ENCODE peak calls at places on chromosomes 3 and 15, in ten cellular contexts. Z is aorta; I is iris pigment epithelial cell; Y is bronchial epithelial cell; J is left colon; N is stimulated activated CD4-positive, alpha-beta T cell treated with anti-CD3 and anti-CD28 coated beads, Interleukin-4, amount 100 ng/mL, for 48 hours; G is activated CD4-positive, alpha-beta T cell treated with anti-CD3 and anti-CD28 coated beads for 4 hours; V is NCI-H2171 treated with DMSO at 0.1 percent for 48 hours; A is D341Med; P is DND-41. U is an unnamed sample.

GRCh38 chr15:41417418-41417811 is 520 bp downstream of the RTF1 start:
- DNase-seq in G (peak), Z (no peak), J (peak), N (peak), V (no peak), Y (no peak), A (peak), P (no peak), I (peak), U (no peak)

GRCh38 chr15:43081283-43081682 is 24.6 kb downstream of the UBR1 start:
- DNase-seq in J (no peak), P (no peak), V (no peak), N (no peak), Y (no peak), I (no peak), A (no peak), Z (no peak), G (no peak), U (no peak)

GRCh38 chr3:4396006-4396405 is 71.1 kb downstream of the SUMF1 start:
- DNase-seq in P (no peak), Z (no peak), J (no peak), G (no peak), V (no peak), A (no peak), I (no peak), Y (no peak), N (no peak), U (no peak)

GRCh38 chr3:113697192-113698090 is 999 bp upstream of the USF3 start:
- DNase-seq in N (no peak), P (peak), V (peak), Z (peak), Y (peak), G (peak), I (peak), J (peak), A (peak), U (no peak)

GRCh38 chr15:58980351-58980939 is 7.0 kb upstream of the RNF111 start:
- DNase-seq in A (no peak), I (peak), J (no peak), G (no peak), V (peak), Z (no peak), P (no peak), Y (peak), N (no peak), U (peak)

GRCh38 chr15:69652906-69653305 is 200.3 kb downstream of the RPLP1 start:
- DNase-seq in V (no peak), G (no peak), J (no peak), Y (no peak), A (peak), Z (no peak), P (no peak), I (no peak), N (no peak), U (no peak)

GRCh38 chr3:99410789-99411311 is 227.5 kb upstream of the COL8A1 start:
- DNase-seq in Y (peak), N (no peak), Z (no peak), G (no peak), J (no peak), V (no peak), I (peak), A (no peak), P (no peak), U (no peak)

GRCh38 chr3:53126646-53127045 is 3.6 kb downstream of the RFT1 start:
- DNase-seq in J (no peak), N (no peak), Y (no peak), Z (no peak), I (no peak), P (no peak), A (no peak), G (no peak), V (no peak), U (no peak)

GRCh38 chr3:45353070-45353469 is 35.3 kb upstream of the LARS2 start:
- DNase-seq in Z (no peak), A (no peak), G (no peak), V (no peak), N (no peak), P (no peak), I (no peak), J (no peak), Y (no peak), U (no peak)

U was measured in Jurkat, Clone E6-1.